ENCODE peak calls at places on chromosomes 13 and 19, in eight cellular contexts. V, H, J, I, O, Y, B and C are unnamed samples.

GRCh38 chr13:76014618-76015315 is 378.6 kb downstream of the LMO7 start:
- DNase-seq in V (no peak), H (no peak), J (no peak), I (no peak), O (no peak), Y (peak; percentile 4), B (no peak), C (peak; percentile 36)

GRCh38 chr13:25752957-25753540 is 298.8 kb downstream of the SHISA2 start:
- DNase-seq in V (no peak), H (peak; percentile 33), J (no peak), I (no peak), O (no peak), Y (peak; percentile 50), B (peak; percentile 18), C (no peak)

GRCh38 chr19:4057913-4058695 is 8.6 kb downstream of the ZBTB7A start:
- DNase-seq in V (no peak), H (peak; percentile 96), J (peak; percentile 79), I (no peak), O (peak; percentile 76), Y (peak; percentile 87), B (peak; percentile 48), C (no peak)

GRCh38 chr19:42360787-42361544 is 29.1 kb downstream of the CNFN start:
- DNase-seq in V (no peak), H (no peak), J (no peak), I (peak; percentile 31), O (no peak), Y (no peak), B (no peak), C (no peak)

GRCh38 chr19:23823952-23824389 is 65.3 kb upstream of the ZNF681 start:
- DNase-seq in V (no peak), H (no peak), J (no peak), I (peak; percentile 33), O (no peak), Y (no peak), B (no peak), C (peak; percentile 8)

GRCh38 chr13:45670481-45670880 is 31.6 kb upstream of the CBY2 start:
- DNase-seq in V (no peak), H (no peak), J (no peak), I (no peak), O (no peak), Y (no peak), B (no peak), C (no peak)

GRCh38 chr13:109370486-109370885 is 415.9 kb downstream of the IRS2 start:
- DNase-seq in V (no peak), H (no peak), J (no peak), I (no peak), O (no peak), Y (no peak), B (no peak), C (no peak)

GRCh38 chr19:12946092-12946845 is 607 bp downstream of the RAD23A start:
- DNase-seq in V (no peak), H (peak; percentile 77), J (peak; percentile 75), I (no peak), O (peak; percentile 70), Y (peak; percentile 69), B (peak; percentile 48), C (no peak)

GRCh38 chr13:54194233-54195024 is 1165.8 kb downstream of the OLFM4 start:
- DNase-seq in V (no peak), H (no peak), J (no peak), I (no peak), O (no peak), Y (no peak), B (no peak), C (no peak)

GRCh38 chr13:71540098-71540497 is 326.9 kb downstream of the DACH1 start:
- DNase-seq in V (no peak), H (no peak), J (no peak), I (no peak), O (no peak), Y (no peak), B (no peak), C (no peak)

GRCh38 chr13:112700291-112701060 is 10.6 kb downstream of the ATP11A start:
- DNase-seq in V (no peak), H (peak; percentile 17), J (no peak), I (no peak), O (no peak), Y (no peak), B (no peak), C (no peak)

GRCh38 chr19:2132731-2133490 is 18.5 kb downstream of the AP3D1 start:
- DNase-seq in V (no peak), H (no peak), J (no peak), I (no peak), O (no peak), Y (no peak), B (no peak), C (no peak)

GRCh38 chr19:14114854-14115253 is 2.7 kb downstream of the PRKACA start:
- DNase-seq in V (no peak), H (peak; percentile 73), J (no peak), I (no peak), O (peak; percentile 30), Y (peak; percentile 51), B (no peak), C (no peak)

GRCh38 chr19:14115761-14116160 is 1.8 kb downstream of the PRKACA start:
- DNase-seq in V (no peak), H (no peak), J (no peak), I (no peak), O (no peak), Y (no peak), B (no peak), C (no peak)

GRCh38 chr19:14117668-14118164 is at the start of gene PRKACA:
- DNase-seq in V (peak; percentile 95), H (peak; percentile 98), J (peak; percentile 98), I (peak; percentile 98), O (peak; percentile 97), Y (peak; percentile 98), B (peak; percentile 98), C (peak; percentile 97)

GRCh38 chr19:14116918-14117578 is 514 bp downstream of the PRKACA start:
- DNase-seq in V (no peak), H (peak; percentile 66), J (no peak), I (no peak), O (peak; percentile 17), Y (peak; percentile 30), B (no peak), C (no peak)

DNA sequence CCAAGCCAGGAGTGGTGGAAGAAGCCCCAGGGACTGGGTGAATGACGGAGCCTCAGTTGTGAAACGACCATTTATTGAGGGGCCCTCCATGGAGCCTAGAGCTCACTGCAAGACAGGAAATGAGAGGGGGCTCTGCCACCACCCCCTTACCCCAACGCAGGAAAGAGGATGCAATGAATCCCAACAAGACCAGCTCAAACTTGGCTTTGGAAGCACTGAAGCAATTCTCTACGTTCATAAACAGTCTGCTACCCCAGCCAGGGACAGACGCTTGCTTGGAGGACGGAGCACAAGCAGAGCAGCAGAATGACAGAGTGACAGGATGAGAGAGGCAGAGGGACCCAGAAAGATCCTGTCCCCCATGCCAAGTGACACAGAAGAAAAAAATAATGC is 1.0 kb downstream of the PRKACA start:
- DNase-seq in V (no peak), H (no peak), J (no peak), I (no peak), O (no peak), Y (no peak), B (no peak), C (no peak)
- H3K27ac ChIP-seq in V (no peak overlapping the region), H (peak overlapping the region; percentile 90), J (peak overlapping the region; percentile 98), I (no peak overlapping the region), O (no peak overlapping the region), Y (peak overlapping the region; percentile 93), B (no peak overlapping the region), C (no peak overlapping the region)

DNA sequence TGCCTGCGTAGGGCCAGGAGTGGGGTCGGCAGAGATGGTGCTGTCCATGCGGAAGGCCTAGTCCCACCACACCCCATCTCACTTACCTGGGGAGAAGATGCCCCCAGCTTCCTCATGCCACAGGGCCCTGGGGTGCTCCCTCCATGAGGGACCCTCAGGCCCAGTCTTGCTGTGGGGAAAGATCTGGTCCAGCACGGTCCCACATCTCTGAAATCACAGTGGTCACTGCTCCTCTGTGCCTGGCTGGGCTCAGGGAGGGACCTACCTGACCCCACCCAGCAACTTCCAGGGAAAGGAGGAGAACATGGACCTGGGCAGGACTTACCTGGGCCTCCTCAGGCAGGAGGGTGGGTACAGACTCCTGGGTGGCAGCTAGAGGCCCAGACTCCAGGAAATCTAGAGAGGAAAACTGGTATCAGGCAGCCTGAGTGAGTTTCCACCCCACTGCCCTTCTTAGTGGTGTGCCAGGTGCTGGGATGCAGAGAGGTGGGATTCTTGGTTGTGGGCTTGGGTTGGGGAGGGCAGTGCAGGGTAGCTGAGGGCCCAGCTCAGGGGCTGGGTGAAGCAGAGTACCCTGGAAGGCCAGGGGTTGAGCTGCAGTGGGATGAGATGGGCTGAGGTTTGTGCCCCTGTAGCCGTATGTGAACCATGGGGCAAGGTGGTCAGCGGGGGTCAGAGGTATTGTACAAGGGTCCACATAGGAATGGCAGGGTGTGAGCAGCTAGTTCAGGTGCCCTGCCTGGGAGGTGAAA is 3.8 kb downstream of the MZF1 start:
- DNase-seq in V (no peak), H (peak; percentile 23), J (peak; percentile 14), I (no peak), O (no peak), Y (no peak), B (no peak), C (no peak)
- H3K27ac ChIP-seq in V (no peak overlapping the region), H (no peak overlapping the region), J (no peak overlapping the region), I (no peak overlapping the region), O (no peak overlapping the region), Y (no peak overlapping the region), B (no peak overlapping the region), C (no peak overlapping the region)

DNA sequence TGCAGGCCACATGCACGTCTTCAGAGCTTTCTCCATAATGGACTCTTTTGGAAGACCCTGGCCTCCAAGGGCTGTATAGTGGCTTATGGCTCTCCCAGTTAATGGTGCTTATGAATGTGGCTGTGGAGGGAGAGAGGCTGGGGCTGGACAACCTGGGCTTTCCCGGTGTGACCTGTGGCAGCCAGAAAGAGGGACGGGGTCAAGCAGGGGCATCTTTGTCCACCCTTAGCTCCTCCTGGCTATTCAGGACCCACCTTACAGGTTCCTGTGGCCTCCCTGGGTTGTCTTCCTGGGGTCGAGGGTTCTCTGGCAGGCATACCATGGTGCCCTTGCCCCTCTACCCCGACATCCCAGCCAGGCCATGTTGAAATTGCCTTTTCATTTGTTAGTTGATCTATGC is 75.6 kb downstream of the SIPA1L3 start:
- DNase-seq in V (no peak), H (no peak), J (no peak), I (no peak), O (no peak), Y (no peak), B (no peak), C (no peak)
- H3K27ac ChIP-seq in V (no peak overlapping the region), H (no peak overlapping the region), J (peak overlapping the region; percentile 70), I (no peak overlapping the region), O (no peak overlapping the region), Y (no peak overlapping the region), B (peak overlapping the region; percentile 89), C (no peak overlapping the region)

GRCh38 chr13:74272826-74273225 is 138.6 kb upstream of the KLF12 start:
- DNase-seq in V (no peak), H (no peak), J (no peak), I (no peak), O (no peak), Y (no peak), B (no peak), C (no peak)

GRCh38 chr13:74274946-74275345 is 140.7 kb upstream of the KLF12 start:
- DNase-seq in V (no peak), H (no peak), J (no peak), I (no peak), O (no peak), Y (no peak), B (no peak), C (no peak)

GRCh38 chr13:74273591-74273990 is 139.4 kb upstream of the KLF12 start:
- DNase-seq in V (no peak), H (no peak), J (no peak), I (no peak), O (no peak), Y (no peak), B (no peak), C (no peak)

GRCh38 chr13:74264333-74264732 is 130.1 kb upstream of the KLF12 start:
- DNase-seq in V (no peak), H (no peak), J (no peak), I (no peak), O (no peak), Y (no peak), B (no peak), C (no peak)

GRCh38 chr13:74270018-74270417 is 135.8 kb upstream of the KLF12 start:
- DNase-seq in V (no peak), H (no peak), J (no peak), I (no peak), O (no peak), Y (no peak), B (no peak), C (peak; percentile 72)
- H3K27ac ChIP-seq in V (no peak overlapping the region), H (no peak overlapping the region), J (no peak overlapping the region), I (no peak overlapping the region), O (no peak overlapping the region), Y (no peak overlapping the region), B (no peak overlapping the region), C (no peak overlapping the region)